ENCODE peak calls at places on chromosomes 16 and 17, in six cellular contexts. One of them, this sample, is unnamed.

GRCh38 chr16:72468582-72468981 is 296.6 kb upstream of the PMFBP1 start:
- DNase-seq in nucleus accumbens: no peak
- DNase-seq in lower leg skin: no peak
- DNase-seq in B cell: no peak
- DNase-seq in NCI-H1694 treated with DMSO at 0.1 percent for 48 hours: no peak
- DNase-seq in T-helper 2 cell: no peak
- DNase-seq in this sample: no peak

GRCh38 chr16:79767597-79768280 is 167.2 kb upstream of the MAF start:
- DNase-seq in nucleus accumbens: no peak
- DNase-seq in B cell: no peak
- DNase-seq in NCI-H1694 treated with DMSO at 0.1 percent for 48 hours: peak; percentile 67
- DNase-seq in T-helper 2 cell: peak; percentile 15
- DNase-seq in lower leg skin: no peak
- DNase-seq in this sample: peak; percentile 41

GRCh38 chr16:48231675-48232214 is 12.4 kb upstream of the LONP2 start:
- DNase-seq in NCI-H1694 treated with DMSO at 0.1 percent for 48 hours: peak; percentile 1
- DNase-seq in T-helper 2 cell: peak; percentile 69
- DNase-seq in nucleus accumbens: no peak
- DNase-seq in B cell: peak; percentile 21
- DNase-seq in lower leg skin: no peak
- DNase-seq in this sample: peak; percentile 40

GRCh38 chr17:72388765-72389473 is 268.1 kb downstream of the SOX9 start:
- DNase-seq in NCI-H1694 treated with DMSO at 0.1 percent for 48 hours: no peak
- DNase-seq in nucleus accumbens: no peak
- DNase-seq in B cell: no peak
- DNase-seq in T-helper 2 cell: no peak
- DNase-seq in lower leg skin: no peak
- DNase-seq in this sample: no peak

GRCh38 chr16:27246439-27246838 is 22.1 kb downstream of the NSMCE1 start:
- DNase-seq in lower leg skin: peak; percentile 50
- DNase-seq in nucleus accumbens: no peak
- DNase-seq in T-helper 2 cell: peak; percentile 61
- DNase-seq in NCI-H1694 treated with DMSO at 0.1 percent for 48 hours: no peak
- DNase-seq in B cell: no peak
- DNase-seq in this sample: no peak

GRCh38 chr16:90077757-90078593 is 844 bp upstream of the PRDM7 start:
- DNase-seq in NCI-H1694 treated with DMSO at 0.1 percent for 48 hours: peak; percentile 13
- DNase-seq in lower leg skin: peak; percentile 83
- DNase-seq in B cell: peak; percentile 47
- DNase-seq in T-helper 2 cell: peak; percentile 81
- DNase-seq in nucleus accumbens: no peak
- DNase-seq in this sample: peak; percentile 34

GRCh38 chr17:2179615-2180295 is 123.8 kb downstream of the SMG6 start:
- DNase-seq in B cell: no peak
- DNase-seq in T-helper 2 cell: no peak
- DNase-seq in lower leg skin: peak; percentile 90
- DNase-seq in NCI-H1694 treated with DMSO at 0.1 percent for 48 hours: peak; percentile 90
- DNase-seq in nucleus accumbens: no peak
- DNase-seq in this sample: peak; percentile 67

GRCh38 chr17:17413821-17414220 is 63.0 kb upstream of the MED9 start:
- DNase-seq in nucleus accumbens: no peak
- DNase-seq in NCI-H1694 treated with DMSO at 0.1 percent for 48 hours: no peak
- DNase-seq in lower leg skin: no peak
- DNase-seq in T-helper 2 cell: no peak
- DNase-seq in B cell: no peak
- DNase-seq in this sample: no peak

GRCh38 chr17:15289285-15290185 is 24.4 kb upstream of the PMP22 start:
- DNase-seq in nucleus accumbens: no peak
- DNase-seq in lower leg skin: no peak
- DNase-seq in B cell: no peak
- DNase-seq in NCI-H1694 treated with DMSO at 0.1 percent for 48 hours: no peak
- DNase-seq in T-helper 2 cell: no peak
- DNase-seq in this sample: no peak

GRCh38 chr16:48901712-48902374 is 291.9 kb upstream of the N4BP1 start:
- DNase-seq in nucleus accumbens: no peak
- DNase-seq in B cell: no peak
- DNase-seq in T-helper 2 cell: no peak
- DNase-seq in lower leg skin: no peak
- DNase-seq in NCI-H1694 treated with DMSO at 0.1 percent for 48 hours: peak; percentile 7
- DNase-seq in this sample: no peak

GRCh38 chr17:43661699-43662431 is at the start of gene MEOX1:
- DNase-seq in lower leg skin: no peak
- DNase-seq in nucleus accumbens: no peak
- DNase-seq in B cell: no peak
- DNase-seq in T-helper 2 cell: peak; percentile 92
- DNase-seq in NCI-H1694 treated with DMSO at 0.1 percent for 48 hours: no peak
- DNase-seq in this sample: no peak

GRCh38 chr16:79933586-79933985 is 333.0 kb upstream of the MAF start:
- DNase-seq in lower leg skin: no peak
- DNase-seq in B cell: no peak
- DNase-seq in nucleus accumbens: no peak
- DNase-seq in NCI-H1694 treated with DMSO at 0.1 percent for 48 hours: no peak
- DNase-seq in T-helper 2 cell: no peak
- DNase-seq in this sample: no peak

GRCh38 chr17:3693829-3694231 is 2.1 kb downstream of the P2RX5 start:
- DNase-seq in B cell: no peak
- DNase-seq in NCI-H1694 treated with DMSO at 0.1 percent for 48 hours: no peak
- DNase-seq in lower leg skin: no peak
- DNase-seq in nucleus accumbens: no peak
- DNase-seq in T-helper 2 cell: peak; percentile 65
- DNase-seq in this sample: no peak

GRCh38 chr17:28484296-28484695 is 10.9 kb downstream of the SLC13A2 start:
- DNase-seq in B cell: no peak
- DNase-seq in nucleus accumbens: no peak
- DNase-seq in NCI-H1694 treated with DMSO at 0.1 percent for 48 hours: no peak
- DNase-seq in lower leg skin: no peak
- DNase-seq in T-helper 2 cell: peak; percentile 86
- DNase-seq in this sample: no peak

GRCh38 chr16:75996491-75996890 is 270.2 kb upstream of the CPHXL start:
- DNase-seq in B cell: no peak
- DNase-seq in lower leg skin: no peak
- DNase-seq in NCI-H1694 treated with DMSO at 0.1 percent for 48 hours: peak; percentile 3
- DNase-seq in nucleus accumbens: no peak
- DNase-seq in T-helper 2 cell: no peak
- DNase-seq in this sample: no peak

GRCh38 chr16:56613706-56614105 is 5.3 kb downstream of the MT2A start:
- DNase-seq in nucleus accumbens: no peak
- DNase-seq in B cell: no peak
- DNase-seq in NCI-H1694 treated with DMSO at 0.1 percent for 48 hours: no peak
- DNase-seq in T-helper 2 cell: no peak
- DNase-seq in lower leg skin: no peak
- DNase-seq in this sample: no peak

GRCh38 chr17:80807014-80807413 is 184.6 kb upstream of the CHMP6 start:
- DNase-seq in NCI-H1694 treated with DMSO at 0.1 percent for 48 hours: no peak
- DNase-seq in B cell: no peak
- DNase-seq in T-helper 2 cell: no peak
- DNase-seq in lower leg skin: no peak
- DNase-seq in nucleus accumbens: no peak
- DNase-seq in this sample: no peak

GRCh38 chr17:30600830-30601494 is 123.8 kb downstream of the GOSR1 start:
- DNase-seq in NCI-H1694 treated with DMSO at 0.1 percent for 48 hours: no peak
- DNase-seq in lower leg skin: peak; percentile 88
- DNase-seq in B cell: peak; percentile 47
- DNase-seq in nucleus accumbens: no peak
- DNase-seq in T-helper 2 cell: peak; percentile 55
- DNase-seq in this sample: peak; percentile 21

GRCh38 chr17:76252040-76252954 is 12.0 kb upstream of the RNF157 start:
- DNase-seq in nucleus accumbens: no peak
- DNase-seq in B cell: peak; percentile 60
- DNase-seq in lower leg skin: peak; percentile 93
- DNase-seq in NCI-H1694 treated with DMSO at 0.1 percent for 48 hours: no peak
- DNase-seq in T-helper 2 cell: peak; percentile 88
- DNase-seq in this sample: no peak

GRCh38 chr16:27106305-27106704 is 39.6 kb downstream of the C16orf82 start:
- DNase-seq in nucleus accumbens: no peak
- DNase-seq in lower leg skin: peak; percentile 59
- DNase-seq in T-helper 2 cell: no peak
- DNase-seq in B cell: no peak
- DNase-seq in NCI-H1694 treated with DMSO at 0.1 percent for 48 hours: no peak
- DNase-seq in this sample: no peak

GRCh38 chr16:66266436-66267286 is 99.8 kb upstream of the CDH5 start:
- DNase-seq in nucleus accumbens: no peak
- DNase-seq in T-helper 2 cell: no peak
- DNase-seq in lower leg skin: peak; percentile 95
- DNase-seq in NCI-H1694 treated with DMSO at 0.1 percent for 48 hours: no peak
- DNase-seq in B cell: no peak
- DNase-seq in this sample: no peak

GRCh38 chr16:53546988-53547391 is 44.0 kb upstream of the AKTIP start:
- DNase-seq in NCI-H1694 treated with DMSO at 0.1 percent for 48 hours: no peak
- DNase-seq in nucleus accumbens: no peak
- DNase-seq in B cell: no peak
- DNase-seq in T-helper 2 cell: no peak
- DNase-seq in lower leg skin: no peak
- DNase-seq in this sample: no peak

GRCh38 chr17:6710317-6710716 is 2.9 kb downstream of the SLC13A5 start:
- DNase-seq in B cell: no peak
- DNase-seq in NCI-H1694 treated with DMSO at 0.1 percent for 48 hours: no peak
- DNase-seq in nucleus accumbens: no peak
- DNase-seq in lower leg skin: peak; percentile 49
- DNase-seq in T-helper 2 cell: no peak
- DNase-seq in this sample: no peak

GRCh38 chr16:24013054-24013636 is 177.4 kb downstream of the PRKCB start:
- DNase-seq in lower leg skin: no peak
- DNase-seq in NCI-H1694 treated with DMSO at 0.1 percent for 48 hours: no peak
- DNase-seq in T-helper 2 cell: no peak
- DNase-seq in B cell: no peak
- DNase-seq in nucleus accumbens: no peak
- DNase-seq in this sample: no peak

GRCh38 chr17:68175416-68175815 is 72.4 kb upstream of the AMZ2 start:
- DNase-seq in lower leg skin: peak; percentile 66
- DNase-seq in T-helper 2 cell: no peak
- DNase-seq in nucleus accumbens: no peak
- DNase-seq in NCI-H1694 treated with DMSO at 0.1 percent for 48 hours: no peak
- DNase-seq in B cell: no peak
- DNase-seq in this sample: no peak

GRCh38 chr16:85210423-85211169 is 98.3 kb upstream of the CIBAR2 start:
- DNase-seq in T-helper 2 cell: no peak
- DNase-seq in lower leg skin: no peak
- DNase-seq in nucleus accumbens: no peak
- DNase-seq in NCI-H1694 treated with DMSO at 0.1 percent for 48 hours: no peak
- DNase-seq in B cell: no peak
- DNase-seq in this sample: no peak

GRCh38 chr17:41013181-41013580 is 4.3 kb upstream of the KRTAP3-1 start:
- DNase-seq in NCI-H1694 treated with DMSO at 0.1 percent for 48 hours: no peak
- DNase-seq in T-helper 2 cell: no peak
- DNase-seq in lower leg skin: no peak
- DNase-seq in B cell: no peak
- DNase-seq in nucleus accumbens: no peak
- DNase-seq in this sample: no peak

GRCh38 chr17:38510424-38511125 is 82.3 kb downstream of the ARHGAP23 start:
- DNase-seq in B cell: peak; percentile 62
- DNase-seq in T-helper 2 cell: peak; percentile 11
- DNase-seq in lower leg skin: no peak
- DNase-seq in nucleus accumbens: no peak
- DNase-seq in NCI-H1694 treated with DMSO at 0.1 percent for 48 hours: no peak
- DNase-seq in this sample: no peak

GRCh38 chr17:67629963-67630320 is 87.8 kb upstream of the NOL11 start:
- DNase-seq in NCI-H1694 treated with DMSO at 0.1 percent for 48 hours: peak; percentile 4
- DNase-seq in T-helper 2 cell: peak; percentile 14
- DNase-seq in B cell: no peak
- DNase-seq in lower leg skin: no peak
- DNase-seq in nucleus accumbens: no peak
- DNase-seq in this sample: no peak

GRCh38 chr17:29107933-29108805 is 65.2 kb downstream of the PIPOX start:
- DNase-seq in nucleus accumbens: no peak
- DNase-seq in T-helper 2 cell: no peak
- DNase-seq in NCI-H1694 treated with DMSO at 0.1 percent for 48 hours: no peak
- DNase-seq in lower leg skin: no peak
- DNase-seq in B cell: no peak
- DNase-seq in this sample: no peak

GRCh38 chr16:27424772-27425498 is 23.0 kb downstream of the IL21R start:
- DNase-seq in nucleus accumbens: no peak
- DNase-seq in B cell: no peak
- DNase-seq in lower leg skin: peak; percentile 58
- DNase-seq in NCI-H1694 treated with DMSO at 0.1 percent for 48 hours: no peak
- DNase-seq in T-helper 2 cell: no peak
- DNase-seq in this sample: no peak

GRCh38 chr17:64777413-64778101 is 115.5 kb upstream of the SMURF2 start:
- DNase-seq in T-helper 2 cell: no peak
- DNase-seq in NCI-H1694 treated with DMSO at 0.1 percent for 48 hours: peak; percentile 60
- DNase-seq in nucleus accumbens: no peak
- DNase-seq in B cell: peak; percentile 66
- DNase-seq in lower leg skin: peak; percentile 81
- DNase-seq in this sample: peak; percentile 59

This sample was measured in Ammon's horn.